ENCODE peak calls at places on chromosomes 13 and 19, in eight cellular contexts. M, X, A, R, G, L, E and V are unnamed samples.

GRCh38 chr13:34153428-34154180 is 335.7 kb downstream of the RFC3 start:
- DNase-seq in M (no peak), X (no peak), A (no peak), R (peak), G (no peak), L (no peak), E (no peak), V (no peak)

GRCh38 chr19:33905473-33905936 is 108.8 kb downstream of the KCTD15 start:
- DNase-seq in M (no peak), X (no peak), A (peak), R (peak), G (peak), L (no peak), E (no peak), V (no peak)

GRCh38 chr19:14516746-14517438 is 1.3 kb downstream of the DNAJB1 start:
- DNase-seq in M (no peak), X (no peak), A (no peak), R (no peak), G (no peak), L (no peak), E (no peak), V (no peak)

GRCh38 chr13:42807236-42807635 is 25.9 kb downstream of the FAM216B start:
- DNase-seq in M (no peak), X (no peak), A (no peak), R (no peak), G (no peak), L (no peak), E (no peak), V (no peak)

GRCh38 chr19:52028780-52029123 is 573 bp upstream of the ZNF614 start:
- DNase-seq in M (no peak), X (no peak), A (no peak), R (no peak), G (no peak), L (no peak), E (no peak), V (no peak)

GRCh38 chr19:35746087-35746462 is 624 bp downstream of the PSENEN start:
- DNase-seq in M (no peak), X (no peak), A (no peak), R (no peak), G (no peak), L (no peak), E (no peak), V (no peak)

GRCh38 chr19:2967972-2968371 is 9.4 kb upstream of the TLE6 start:
- DNase-seq in M (no peak), X (no peak), A (no peak), R (no peak), G (no peak), L (no peak), E (no peak), V (no peak)

GRCh38 chr19:7698583-7698982 is 3.3 kb downstream of the FCER2 start:
- DNase-seq in M (no peak), X (no peak), A (no peak), R (no peak), G (no peak), L (no peak), E (no peak), V (no peak)

GRCh38 chr19:45890877-45891276 is 4.9 kb upstream of the IRF2BP1 start:
- DNase-seq in M (no peak), X (peak), A (no peak), R (no peak), G (no peak), L (no peak), E (no peak), V (no peak)

GRCh38 chr13:73335226-73335625 is 276.4 kb downstream of the KLF5 start:
- DNase-seq in M (no peak), X (no peak), A (no peak), R (peak), G (no peak), L (peak), E (no peak), V (no peak)

GRCh38 chr13:112132619-112133018 is 65.7 kb downstream of the SOX1 start:
- DNase-seq in M (no peak), X (no peak), A (no peak), R (no peak), G (no peak), L (no peak), E (no peak), V (no peak)

GRCh38 chr19:17680235-17680722 is 7.9 kb downstream of the UNC13A start:
- DNase-seq in M (no peak), X (peak), A (peak), R (peak), G (peak), L (peak), E (peak), V (peak)

GRCh38 chr19:14505488-14506239 is 9.7 kb upstream of the GIPC1 start:
- DNase-seq in M (peak), X (peak), A (peak), R (peak), G (peak), L (peak), E (peak), V (peak)

GRCh38 chr19:13887039-13887438 is 10.1 kb downstream of the NANOS3 start:
- DNase-seq in M (no peak), X (no peak), A (no peak), R (no peak), G (no peak), L (no peak), E (no peak), V (no peak)

GRCh38 chr19:879711-880438 is 13.1 kb downstream of the MED16 start:
- DNase-seq in M (no peak), X (peak), A (no peak), R (no peak), G (no peak), L (no peak), E (no peak), V (no peak)

GRCh38 chr13:100989424-100989823 is 314.8 kb upstream of the TMTC4 start:
- DNase-seq in M (no peak), X (no peak), A (no peak), R (no peak), G (no peak), L (no peak), E (no peak), V (no peak)

GRCh38 chr13:100984349-100984748 is 309.8 kb upstream of the TMTC4 start:
- DNase-seq in M (no peak), X (no peak), A (no peak), R (no peak), G (no peak), L (no peak), E (no peak), V (no peak)

GRCh38 chr13:100983111-100983510 is 308.5 kb upstream of the TMTC4 start:
- DNase-seq in M (no peak), X (no peak), A (no peak), R (no peak), G (no peak), L (peak), E (no peak), V (no peak)

GRCh38 chr13:100986571-100986970 is 312.0 kb upstream of the TMTC4 start:
- DNase-seq in M (no peak), X (no peak), A (no peak), R (no peak), G (no peak), L (no peak), E (no peak), V (no peak)

GRCh38 chr13:100987993-100988392 is 313.4 kb upstream of the TMTC4 start:
- DNase-seq in M (no peak), X (no peak), A (no peak), R (no peak), G (no peak), L (peak), E (no peak), V (no peak)
- TF ChIP-seq CTCF in M (peak), X (no peak), A (no peak), R (no peak), G (no peak), L (peak), E (no peak), V (no peak)

DNA sequence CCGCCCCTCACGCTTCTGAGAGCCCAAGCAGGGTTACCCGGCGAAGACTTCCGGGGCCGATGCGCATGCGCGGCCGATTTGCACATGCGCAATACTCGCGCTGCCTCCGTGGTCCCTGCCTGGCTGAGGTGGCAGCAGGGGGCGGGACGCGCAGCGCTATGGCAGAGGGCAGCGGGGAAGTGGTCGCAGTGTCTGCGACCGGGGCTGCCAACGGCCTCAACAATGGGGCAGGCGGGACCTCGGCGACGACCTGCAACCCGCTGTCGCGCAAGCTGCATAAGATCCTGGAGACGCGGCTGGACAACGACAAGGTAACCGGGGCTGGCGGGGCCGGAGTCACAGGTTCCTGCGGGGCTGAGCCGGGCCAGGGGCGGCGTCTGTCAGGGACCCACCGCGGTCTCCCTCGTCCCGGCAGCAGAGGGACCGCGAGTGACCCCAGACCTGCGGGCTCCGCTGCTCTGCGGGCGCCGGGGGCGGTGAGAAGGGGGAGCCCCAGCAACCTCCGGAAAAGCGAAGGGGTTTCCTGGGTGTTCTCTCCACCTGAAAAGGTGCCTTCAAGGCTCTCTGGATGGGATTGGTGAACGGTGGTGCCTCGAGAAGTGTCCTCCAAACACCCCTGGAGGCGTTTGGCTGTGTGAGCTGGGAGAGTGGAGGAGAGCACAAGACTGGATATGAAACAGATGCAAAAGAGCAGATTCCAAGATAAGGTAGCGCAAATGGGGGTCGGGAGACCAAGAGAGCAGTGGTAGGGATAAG is at the start of gene COG6:
- DNase-seq in M (peak), X (peak), A (peak), R (peak), G (peak), L (peak), E (peak), V (peak)
- TF ChIP-seq CTCF in M (peak), X (no peak), A (peak), R (peak), G (no peak), L (no peak), E (no peak), V (no peak)

GRCh38 chr19:42121666-42122069 is 10.6 kb downstream of the POU2F2 start:
- DNase-seq in M (no peak), X (no peak), A (peak), R (peak), G (no peak), L (peak), E (no peak), V (peak)

GRCh38 chr19:42124386-42124901 is 7.8 kb downstream of the POU2F2 start:
- DNase-seq in M (no peak), X (no peak), A (no peak), R (no peak), G (no peak), L (no peak), E (no peak), V (no peak)

GRCh38 chr19:42121036-42121621 is 11.1 kb downstream of the POU2F2 start:
- DNase-seq in M (no peak), X (no peak), A (no peak), R (no peak), G (no peak), L (no peak), E (no peak), V (no peak)

GRCh38 chr19:42123765-42124164 is 8.5 kb downstream of the POU2F2 start:
- DNase-seq in M (no peak), X (no peak), A (no peak), R (no peak), G (no peak), L (no peak), E (no peak), V (no peak)

DNA sequence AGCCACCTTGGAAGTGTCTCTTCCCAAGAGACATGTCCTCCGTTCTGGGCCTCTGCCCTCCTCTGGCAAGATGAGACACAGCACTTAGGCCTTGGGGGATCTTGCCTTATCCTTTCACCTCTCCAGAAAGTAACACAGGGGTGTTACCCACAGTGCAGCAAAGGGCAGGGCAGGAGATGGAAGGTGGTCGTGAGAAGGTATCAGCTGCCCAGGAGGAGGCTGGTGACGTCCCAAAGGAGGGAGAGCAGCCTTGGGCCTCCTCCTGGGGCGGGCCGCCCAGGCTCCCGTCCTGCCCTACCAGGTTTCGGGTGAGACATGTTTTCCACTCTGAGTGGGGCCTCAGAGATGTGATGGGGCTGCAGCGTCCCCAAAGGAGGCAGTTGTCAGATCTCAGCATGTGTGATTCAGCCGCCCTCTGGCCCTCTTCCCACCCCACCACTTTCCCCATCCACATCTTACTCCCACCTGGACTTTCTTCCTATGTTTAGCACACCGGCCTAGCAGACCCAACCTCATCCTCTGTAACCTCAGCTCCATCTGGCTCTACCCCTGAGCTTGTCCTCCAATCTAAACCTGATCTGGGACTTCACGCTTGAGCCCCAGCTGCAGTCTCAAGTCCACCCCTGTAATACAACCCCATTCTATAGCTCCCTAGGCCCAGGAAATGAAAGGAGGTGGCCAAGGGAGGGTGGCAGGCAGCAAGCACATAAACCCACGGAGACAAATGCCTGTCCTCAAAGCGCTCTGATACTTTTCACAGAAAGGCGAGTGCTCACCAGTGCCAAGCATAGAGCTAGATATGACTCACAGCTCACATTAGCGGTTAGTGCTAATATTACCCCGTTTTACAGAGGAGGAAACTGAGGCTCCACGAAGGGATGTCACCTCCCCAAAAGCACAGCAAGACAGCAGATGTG is 9.3 kb downstream of the POU2F2 start:
- DNase-seq in M (no peak), X (no peak), A (no peak), R (no peak), G (no peak), L (no peak), E (no peak), V (no peak)
- TF ChIP-seq CTCF in M (no peak), X (no peak), A (no peak), R (no peak), G (no peak), L (no peak), E (no peak), V (no peak)

GRCh38 chr19:41321600-41322270 is 11.8 kb downstream of the CCDC97 start:
- DNase-seq in M (peak), X (no peak), A (no peak), R (peak), G (peak), L (peak), E (no peak), V (no peak)
- TF ChIP-seq CTCF in M (peak), X (peak), A (peak), R (peak), G (peak), L (peak), E (no peak), V (peak)

GRCh38 chr19:23343434-23344010 is 51.7 kb downstream of the ZNF91 start:
- DNase-seq in M (no peak), X (no peak), A (no peak), R (no peak), G (no peak), L (peak), E (no peak), V (no peak)

GRCh38 chr19:23346696-23347095 is 48.6 kb downstream of the ZNF91 start:
- DNase-seq in M (no peak), X (no peak), A (no peak), R (no peak), G (no peak), L (no peak), E (no peak), V (no peak)

GRCh38 chr19:23351806-23352205 is 43.5 kb downstream of the ZNF91 start:
- DNase-seq in M (no peak), X (no peak), A (no peak), R (no peak), G (no peak), L (no peak), E (no peak), V (no peak)

GRCh38 chr19:23345838-23346237 is 49.4 kb downstream of the ZNF91 start:
- DNase-seq in M (no peak), X (no peak), A (no peak), R (no peak), G (no peak), L (no peak), E (no peak), V (no peak)
- TF ChIP-seq CTCF in M (no peak), X (no peak), A (no peak), R (no peak), G (no peak), L (no peak), E (no peak), V (no peak)

GRCh38 chr19:48338802-48339660 is 13.7 kb downstream of the EMP3 start:
- DNase-seq in M (no peak), X (no peak), A (no peak), R (no peak), G (no peak), L (no peak), E (no peak), V (no peak)
- TF ChIP-seq CTCF in M (peak), X (no peak), A (no peak), R (no peak), G (no peak), L (no peak), E (no peak), V (no peak)

GRCh38 chr19:10915511-10916091 is 12.8 kb downstream of the YIPF2 start:
- DNase-seq in M (no peak), X (peak), A (no peak), R (peak), G (no peak), L (peak), E (no peak), V (no peak)
- TF ChIP-seq CTCF in M (no peak), X (no peak), A (no peak), R (no peak), G (no peak), L (no peak), E (no peak), V (no peak)

DNA sequence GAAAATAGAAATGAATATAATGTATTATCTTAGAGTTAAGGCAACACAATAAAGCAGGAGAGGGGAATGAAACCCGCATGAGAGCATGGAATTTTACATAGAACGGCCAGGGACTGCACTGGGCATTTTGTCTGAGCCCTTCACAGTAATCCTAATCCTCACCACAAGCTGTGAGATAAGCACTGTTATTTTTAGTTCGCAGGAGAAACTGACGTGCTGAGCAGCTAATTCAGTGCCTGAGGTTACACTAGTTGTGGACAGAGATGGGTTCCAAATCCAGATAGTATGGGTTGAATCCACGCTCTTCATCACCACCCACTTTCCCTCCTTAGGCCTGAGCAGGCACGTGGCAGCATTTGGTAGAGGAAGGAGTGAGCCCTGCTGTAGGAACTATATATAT is 24.8 kb upstream of the ZNF527 start:
- DNase-seq in M (no peak), X (no peak), A (no peak), R (no peak), G (no peak), L (no peak), E (no peak), V (no peak)
- TF ChIP-seq CTCF in M (no peak), X (no peak), A (no peak), R (no peak), G (no peak), L (no peak), E (no peak), V (no peak)

DNA sequence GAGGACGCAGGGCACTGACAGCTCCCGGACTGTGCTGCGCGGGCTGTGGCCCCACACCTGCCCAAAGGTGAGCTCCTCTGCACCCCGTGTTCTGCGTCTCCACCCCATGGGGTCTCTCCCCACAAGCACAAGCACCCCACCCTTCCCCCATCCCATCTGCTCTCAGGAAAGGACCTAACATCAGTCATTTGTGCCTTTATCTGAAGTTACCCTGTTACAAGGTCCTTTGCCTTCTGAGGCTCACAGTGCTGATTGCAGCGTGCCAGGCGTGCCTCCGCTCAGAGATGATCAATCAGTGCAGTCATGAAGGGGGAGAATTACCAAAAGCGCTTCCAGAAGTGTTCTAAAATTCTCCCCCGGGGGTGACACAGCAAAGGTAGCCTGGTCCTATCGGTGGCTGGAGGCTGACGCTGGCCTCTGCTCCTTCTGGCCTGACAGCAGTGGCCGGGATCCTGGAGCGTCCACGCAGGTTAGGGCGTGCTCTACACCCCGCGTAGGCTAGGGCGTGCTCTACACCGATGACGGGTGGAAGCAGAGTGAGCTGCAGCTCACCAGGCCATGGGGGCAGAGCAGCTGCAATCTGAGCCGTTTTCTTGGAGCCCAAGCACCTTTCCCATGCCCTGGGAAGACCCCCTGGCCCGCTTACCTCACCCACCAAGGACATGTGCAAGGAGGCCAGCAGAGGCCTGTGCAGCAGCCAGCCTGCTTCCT is 84.7 kb upstream of the TM9SF2 start:
- DNase-seq in M (no peak), X (no peak), A (no peak), R (no peak), G (no peak), L (no peak), E (peak), V (no peak)
- TF ChIP-seq CTCF in M (no peak), X (no peak), A (no peak), R (no peak), G (no peak), L (no peak), E (no peak), V (no peak)

DNA sequence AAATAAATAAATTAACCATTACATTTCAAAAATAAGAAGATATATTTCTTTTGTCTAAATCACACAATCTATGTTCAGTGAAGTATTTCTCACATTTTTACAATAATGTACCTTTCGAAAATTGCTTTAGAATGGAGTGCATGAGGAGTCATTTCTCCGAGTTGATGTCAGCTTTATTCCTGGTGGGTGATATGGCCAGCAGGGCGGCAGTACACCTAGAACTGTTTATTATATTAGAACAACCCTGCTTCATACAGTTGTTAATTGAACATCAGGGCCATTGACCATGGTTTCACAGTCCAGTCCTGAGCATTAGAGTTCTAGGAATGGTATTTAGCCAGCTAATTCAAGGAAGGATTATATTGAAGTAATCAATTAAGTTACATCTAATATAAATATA is 696.3 kb upstream of the SLC10A2 start:
- DNase-seq in M (no peak), X (no peak), A (no peak), R (no peak), G (no peak), L (no peak), E (no peak), V (no peak)
- TF ChIP-seq CTCF in M (no peak), X (no peak), A (no peak), R (no peak), G (no peak), L (no peak), E (no peak), V (no peak)